ENCODE peak calls at places on chromosome 10, in nine cellular contexts. X, Z, S, E, D, J, I, T and R are unnamed samples.

GRCh38 chr10:131573256-131574215 is 262.0 kb upstream of the TCERG1L start:
- DNase-seq in X (no peak), Z (no peak), S (no peak), E (no peak), D (peak), J (no peak), I (no peak), T (no peak), R (no peak)

GRCh38 chr10:75589895-75590654 is 158.7 kb downstream of the LRMDA start:
- DNase-seq in X (no peak), Z (no peak), S (no peak), E (no peak), D (no peak), J (no peak), I (no peak), T (no peak), R (no peak)

GRCh38 chr10:118626953-118627352 is 31.5 kb upstream of the PRLHR start:
- DNase-seq in X (no peak), Z (no peak), S (no peak), E (no peak), D (no peak), J (no peak), I (no peak), T (no peak), R (no peak)

GRCh38 chr10:96720422-96721206 is at the start of gene PIK3AP1:
- DNase-seq in X (peak), Z (peak), S (no peak), E (no peak), D (peak), J (no peak), I (no peak), T (peak), R (peak)

GRCh38 chr10:109114578-109114977 is 808.7 kb downstream of the XPNPEP1 start:
- DNase-seq in X (no peak), Z (no peak), S (no peak), E (no peak), D (no peak), J (no peak), I (no peak), T (no peak), R (no peak)

GRCh38 chr10:113666682-113667252 is 2.9 kb upstream of the NRAP start:
- DNase-seq in X (no peak), Z (no peak), S (no peak), E (peak), D (no peak), J (no peak), I (peak), T (no peak), R (no peak)

GRCh38 chr10:18185621-18186020 is 45.4 kb downstream of the CACNB2 start:
- DNase-seq in X (no peak), Z (no peak), S (no peak), E (no peak), D (no peak), J (no peak), I (no peak), T (no peak), R (no peak)

GRCh38 chr10:110052911-110053310 is 45.1 kb downstream of the ADD3 start:
- DNase-seq in X (no peak), Z (no peak), S (no peak), E (no peak), D (no peak), J (no peak), I (no peak), T (no peak), R (no peak)

GRCh38 chr10:25392132-25392531 is 217.3 kb downstream of the GPR158 start:
- DNase-seq in X (no peak), Z (no peak), S (no peak), E (no peak), D (no peak), J (no peak), I (no peak), T (no peak), R (no peak)

GRCh38 chr10:26857991-26858706 is 2.6 kb downstream of the ABI1 start:
- DNase-seq in X (no peak), Z (no peak), S (no peak), E (no peak), D (no peak), J (no peak), I (no peak), T (no peak), R (no peak)

GRCh38 chr10:102455893-102456471 is 4.6 kb upstream of the C10orf95 start:
- DNase-seq in X (no peak), Z (no peak), S (no peak), E (peak), D (no peak), J (peak), I (peak), T (no peak), R (no peak)

GRCh38 chr10:62671104-62671503 is 133.4 kb upstream of the ADO start:
- DNase-seq in X (no peak), Z (no peak), S (no peak), E (no peak), D (no peak), J (no peak), I (no peak), T (no peak), R (no peak)

GRCh38 chr10:127878474-127879055 is 14.2 kb downstream of the CLRN3 start:
- DNase-seq in X (no peak), Z (no peak), S (no peak), E (no peak), D (peak), J (no peak), I (no peak), T (no peak), R (no peak)

GRCh38 chr10:116403740-116404250 is 23.9 kb upstream of the PNLIPRP3 start:
- DNase-seq in X (no peak), Z (no peak), S (no peak), E (no peak), D (no peak), J (no peak), I (no peak), T (no peak), R (no peak)

GRCh38 chr10:3868274-3868669 is 83.3 kb upstream of the KLF6 start:
- DNase-seq in X (no peak), Z (no peak), S (no peak), E (no peak), D (no peak), J (no peak), I (no peak), T (no peak), R (no peak)

GRCh38 chr10:100636848-100637553 is 101.3 kb downstream of the HIF1AN start:
- DNase-seq in X (no peak), Z (no peak), S (no peak), E (no peak), D (no peak), J (no peak), I (no peak), T (no peak), R (no peak)

GRCh38 chr10:100743626-100744135 is 1.7 kb upstream of the PAX2 start:
- DNase-seq in X (peak), Z (peak), S (no peak), E (no peak), D (no peak), J (no peak), I (peak), T (peak), R (peak)

GRCh38 chr10:114482480-114482879 is 78.2 kb upstream of the AFAP1L2 start:
- DNase-seq in X (no peak), Z (no peak), S (no peak), E (no peak), D (no peak), J (no peak), I (no peak), T (no peak), R (no peak)

GRCh38 chr10:129863231-129863663 is 100.8 kb downstream of the EBF3 start:
- DNase-seq in X (no peak), Z (no peak), S (no peak), E (no peak), D (no peak), J (no peak), I (no peak), T (no peak), R (no peak)

GRCh38 chr10:73809061-73809818 is 2.2 kb downstream of the NDST2 start:
- DNase-seq in X (no peak), Z (no peak), S (no peak), E (no peak), D (no peak), J (no peak), I (no peak), T (no peak), R (no peak)

GRCh38 chr10:7986851-7987250 is 67.6 kb upstream of the GATA3 start:
- DNase-seq in X (no peak), Z (no peak), S (no peak), E (peak), D (no peak), J (no peak), I (peak), T (no peak), R (no peak)

GRCh38 chr10:131433566-131433965 is 122.0 kb upstream of the TCERG1L start:
- DNase-seq in X (no peak), Z (no peak), S (no peak), E (no peak), D (no peak), J (no peak), I (no peak), T (no peak), R (no peak)